ENCODE peak calls at places on chromosomes 12 and 14, in four cellular contexts. P is OCI-LY7, L is psoas muscle, M is AG09309. H is an unnamed sample.

GRCh38 chr14:101980700-101981099 is 16.3 kb downstream of the DYNC1H1 start:
- DNase-seq in M (peak), L (peak), P (peak), H (peak)

GRCh38 chr12:123089631-123090353 is 61.1 kb downstream of the PITPNM2 start:
- DNase-seq in P (no peak), L (no peak), M (peak), H (no peak)

GRCh38 chr12:79071498-79071897 is 206.9 kb downstream of the SYT1 start:
- DNase-seq in P (no peak), M (no peak), L (no peak), H (no peak)

GRCh38 chr12:82069931-82070514 is 288.2 kb downstream of the CCDC59 start:
- DNase-seq in L (no peak), P (no peak), M (no peak), H (no peak)

GRCh38 chr14:104550340-104550848 is 29.2 kb upstream of the C14orf180 start:
- DNase-seq in L (peak), P (no peak), M (no peak), H (no peak)

GRCh38 chr14:82855912-82856381 is 1322.3 kb upstream of the SEL1L start:
- DNase-seq in P (peak), L (no peak), M (no peak), H (peak)

GRCh38 chr14:34000396-34000795 is 49.5 kb upstream of the EGLN3 start:
- DNase-seq in P (no peak), L (no peak), M (no peak), H (no peak)

GRCh38 chr12:93705237-93705636 is 28.1 kb downstream of the CRADD start:
- DNase-seq in P (no peak), M (no peak), L (no peak), H (no peak)

GRCh38 chr12:110750784-110751461 is 8.2 kb upstream of the PPP1CC start:
- DNase-seq in P (no peak), M (no peak), L (peak), H (no peak)

GRCh38 chr12:9118161-9118560 is 2.4 kb upstream of the A2M start:
- DNase-seq in M (no peak), P (no peak), L (no peak), H (peak)

GRCh38 chr12:112823582-112824149 is 32.1 kb downstream of the RPH3A start:
- DNase-seq in L (no peak), M (no peak), P (no peak), H (no peak)

GRCh38 chr14:67491741-67492504 is 3.4 kb upstream of the TMEM229B start:
- DNase-seq in L (no peak), M (no peak), P (no peak), H (no peak)

GRCh38 chr12:91685917-91686316 is 459.7 kb downstream of the BTG1 start:
- DNase-seq in M (peak), P (no peak), L (no peak), H (no peak)

GRCh38 chr14:105646175-105646574 is 119.8 kb downstream of the TMEM121 start:
- DNase-seq in P (no peak), L (no peak), M (no peak), H (peak)

GRCh38 chr12:99686142-99686541 is 38.6 kb downstream of the GARIN6 start:
- DNase-seq in P (no peak), M (no peak), L (no peak), H (no peak)

GRCh38 chr14:102490456-102490855 is 19.1 kb downstream of the ANKRD9 start:
- DNase-seq in P (no peak), L (no peak), M (no peak), H (no peak)

GRCh38 chr14:68824517-68825347 is 31.9 kb upstream of the ZFP36L1 start:
- DNase-seq in L (peak), M (no peak), P (peak), H (peak)

GRCh38 chr14:32998433-32998832 is 59.8 kb downstream of the NPAS3 start:
- DNase-seq in L (no peak), M (peak), P (no peak), H (no peak)

GRCh38 chr14:29236848-29237247 is 470.3 kb downstream of the FOXG1 start:
- DNase-seq in P (no peak), M (no peak), L (no peak), H (no peak)

GRCh38 chr12:2963154-2963759 is 4.1 kb downstream of the TEAD4 start:
- DNase-seq in M (no peak), P (no peak), L (peak), H (no peak)

DNA sequence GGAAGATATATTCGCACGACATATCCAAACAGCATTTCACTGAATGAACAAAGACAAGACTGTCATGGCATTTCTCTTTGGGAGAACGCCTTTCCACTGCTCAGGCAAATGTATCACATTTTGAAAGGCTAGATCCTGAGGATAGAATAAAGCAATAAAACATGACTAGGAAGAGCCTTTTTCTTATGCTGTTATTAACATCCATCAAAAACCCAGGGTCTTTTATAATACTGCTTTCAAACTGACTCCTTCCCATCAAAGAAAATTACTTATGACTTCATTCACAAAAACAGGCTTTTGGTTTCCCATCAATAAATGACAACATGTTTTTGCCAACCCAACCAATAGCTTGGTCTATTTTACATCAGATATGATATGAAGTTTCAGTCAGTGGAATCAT is 630.9 kb downstream of the TMTC2 start:
- DNase-seq in M (no peak), L (no peak), P (no peak), H (no peak)
- TF ChIP-seq CTCF in M (no peak), L (no peak), P (no peak), H (no peak)

DNA sequence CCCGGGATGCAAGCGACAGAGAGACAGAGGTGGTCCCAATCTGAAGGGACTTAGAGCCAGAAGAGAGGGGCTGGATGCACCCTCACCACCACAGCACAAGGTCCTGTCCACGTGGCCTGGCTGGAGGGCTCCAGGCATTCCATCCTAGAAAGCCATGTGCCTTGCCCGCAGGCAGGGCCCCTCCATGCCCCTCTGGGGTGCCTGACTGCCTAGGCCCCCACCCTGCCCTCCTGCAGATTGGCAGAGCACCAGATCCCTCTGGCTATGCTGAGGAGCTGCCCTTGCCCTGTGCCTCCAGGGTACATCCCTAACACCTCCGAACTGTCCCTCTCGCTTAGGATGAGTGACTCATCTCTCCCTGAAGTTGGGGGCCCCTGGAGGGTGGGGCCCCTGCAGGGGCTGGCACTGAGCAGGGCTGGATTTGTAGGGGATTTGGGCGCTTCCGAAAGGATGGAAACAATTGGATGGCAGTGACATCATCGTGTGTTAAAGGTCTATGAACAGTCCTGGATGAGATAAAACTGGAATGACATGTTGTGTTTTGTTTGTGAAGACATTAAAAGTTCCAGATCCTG is 50.9 kb downstream of the CHGA start:
- DNase-seq in L (peak), P (no peak), M (no peak), H (no peak)
- H3K4me3 ChIP-seq in L (no peak), P (no peak), M (no peak), H (no peak)

GRCh38 chr12:114655934-114656697 is 27.9 kb downstream of the TBX3 start:
- DNase-seq in P (no peak), M (no peak), L (no peak), H (no peak)
- TF ChIP-seq CTCF in P (no peak), M (no peak), L (no peak), H (no peak)

GRCh38 chr14:65231286-65231980 is 129.1 kb upstream of the MAX start:
- DNase-seq in M (no peak), P (no peak), L (no peak), H (no peak)
- H3K4me3 ChIP-seq in M (no peak), P (no peak), L (no peak), H (no peak)

GRCh38 chr12:26832817-26833691 is at the start of gene ITPR2:
- DNase-seq in M (no peak), L (peak), P (peak), H (peak)
- TF ChIP-seq CTCF in M (no peak), L (peak), P (peak), H (peak)

GRCh38 chr12:19483727-19484126 is 44.4 kb downstream of the AEBP2 start:
- DNase-seq in M (no peak), L (no peak), P (no peak), H (no peak)

GRCh38 chr12:19482036-19482435 is 42.7 kb downstream of the AEBP2 start:
- DNase-seq in P (no peak), M (no peak), L (no peak), H (peak)

GRCh38 chr12:19482551-19483109 is 43.3 kb downstream of the AEBP2 start:
- DNase-seq in M (no peak), P (no peak), L (no peak), H (peak)

GRCh38 chr12:19485240-19485639 is 45.9 kb downstream of the AEBP2 start:
- DNase-seq in L (no peak), P (no peak), M (no peak), H (no peak)

GRCh38 chr12:19484738-19485137 is 45.4 kb downstream of the AEBP2 start:
- DNase-seq in M (no peak), P (no peak), L (no peak), H (no peak)
- H3K4me3 ChIP-seq in M (no peak), P (no peak), L (no peak), H (no peak)

GRCh38 chr12:114001731-114002340 is 35.7 kb upstream of the RBM19 start:
- DNase-seq in M (no peak), L (no peak), P (no peak), H (no peak)

GRCh38 chr12:114003286-114003685 is 37.2 kb upstream of the RBM19 start:
- DNase-seq in M (no peak), L (no peak), P (no peak), H (no peak)

GRCh38 chr12:114011711-114012110 is 45.6 kb upstream of the RBM19 start:
- DNase-seq in M (no peak), L (no peak), P (no peak), H (no peak)

GRCh38 chr12:114004402-114004801 is 38.3 kb upstream of the RBM19 start:
- DNase-seq in L (no peak), P (no peak), M (no peak), H (no peak)

DNA sequence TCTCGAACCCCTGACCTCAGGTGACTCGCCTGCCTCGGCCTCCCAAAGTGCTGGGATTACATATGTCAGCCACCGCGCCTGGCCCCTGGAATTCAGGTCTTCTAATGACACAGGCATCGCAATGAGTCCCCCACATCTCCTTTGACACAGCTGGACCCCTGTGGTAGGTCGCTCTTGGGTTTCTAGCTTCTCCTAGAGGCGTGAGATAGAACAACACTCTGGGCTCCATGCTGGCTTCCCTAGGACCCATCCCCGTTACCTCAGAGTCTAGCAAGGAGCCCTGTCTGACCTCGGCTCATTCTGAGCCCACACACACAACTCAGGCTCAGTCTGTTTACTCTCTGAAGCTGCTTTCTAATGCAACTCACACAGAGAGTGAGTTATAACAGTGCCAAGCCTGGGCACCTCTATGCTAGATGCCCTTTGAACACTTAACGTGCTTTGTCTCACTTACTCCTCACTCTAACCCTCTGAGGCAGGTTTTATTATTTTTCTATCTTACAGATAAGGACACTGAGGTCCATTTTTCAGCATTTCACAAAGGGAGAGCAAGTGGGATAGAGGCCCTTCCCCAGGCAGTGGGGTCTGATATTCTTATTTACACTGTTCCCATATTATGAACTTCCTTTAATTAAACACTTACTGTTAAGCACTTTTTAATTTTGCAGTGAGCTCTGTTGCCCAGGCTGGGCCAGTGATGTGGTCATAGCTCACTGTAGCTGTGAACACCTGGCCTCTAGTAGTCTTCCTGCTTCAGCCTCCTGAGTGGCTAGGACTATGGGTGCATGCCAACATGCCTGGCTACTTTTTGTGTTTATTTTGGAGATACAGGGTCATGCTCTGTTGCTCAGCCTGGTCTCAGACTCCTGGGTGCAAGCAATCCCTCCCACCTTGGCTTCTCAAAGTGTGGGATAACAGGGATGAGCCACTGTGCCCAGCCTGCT is 40.6 kb upstream of the RBM19 start:
- DNase-seq in L (no peak), P (no peak), M (no peak), H (no peak)
- TF ChIP-seq CTCF in L (no peak), P (no peak), M (no peak), H (no peak)

H was measured in GM12865.